ENCODE peak calls at places on chromosomes 2 and 18, in four cellular contexts. E is SK-N-MC; P is effector memory CD4-positive, alpha-beta T cell; O is right cardiac atrium. S is an unnamed sample.

GRCh38 chr18:13287372-13287771 is 68.8 kb downstream of the LDLRAD4 start:
- DNase-seq in E (no peak), O (peak; percentile 26), P (no peak), S (no peak)

GRCh38 chr2:96907405-96908041 is 37.6 kb upstream of the SEMA4C start:
- DNase-seq in P (no peak), E (no peak), O (peak; percentile 93), S (peak; percentile 63)

GRCh38 chr2:37896319-37896718 is 28.8 kb upstream of the RMDN2 start:
- DNase-seq in P (no peak), O (no peak), E (no peak), S (no peak)

GRCh38 chr18:75170916-75171315 is 38.0 kb downstream of the PTGR3 start:
- DNase-seq in E (no peak), O (no peak), P (no peak), S (no peak)

GRCh38 chr18:47797126-47797525 is 133.3 kb downstream of the SMAD2 start:
- DNase-seq in O (no peak), E (no peak), P (no peak), S (no peak)

GRCh38 chr2:105802587-105802986 is 57.9 kb downstream of the NCK2 start:
- DNase-seq in O (no peak), P (peak; percentile 57), E (no peak), S (no peak)

GRCh38 chr18:22471546-22472131 is 53.9 kb upstream of the CTAGE1 start:
- DNase-seq in O (peak; percentile 84), P (no peak), E (no peak), S (peak; percentile 54)

GRCh38 chr2:236659758-236660150 is 90.1 kb downstream of the ACKR3 start:
- DNase-seq in E (no peak), P (no peak), O (no peak), S (no peak)

GRCh38 chr2:102442967-102443828 is 20.2 kb downstream of the IL18RAP start:
- DNase-seq in O (no peak), P (peak; percentile 3), E (no peak), S (no peak)

GRCh38 chr2:129087133-129087813 is 768.6 kb upstream of the HS6ST1 start:
- DNase-seq in E (no peak), P (no peak), O (no peak), S (no peak)

GRCh38 chr2:37775908-37776250 is 104.4 kb upstream of the CDC42EP3 start:
- DNase-seq in P (no peak), O (no peak), E (no peak), S (no peak)

GRCh38 chr2:111662039-111662740 is 221.8 kb downstream of the ANAPC1 start:
- DNase-seq in P (no peak), O (no peak), E (no peak), S (no peak)

GRCh38 chr2:234949762-234950434 is 1.9 kb upstream of the SH3BP4 start:
- DNase-seq in O (no peak), P (no peak), E (no peak), S (no peak)

GRCh38 chr18:56322403-56322802 is 316.0 kb downstream of the TXNL1 start:
- DNase-seq in O (peak; percentile 47), E (no peak), P (no peak), S (no peak)

GRCh38 chr18:3998698-3999333 is 456.3 kb downstream of the DLGAP1 start:
- DNase-seq in P (no peak), O (no peak), E (no peak), S (no peak)

GRCh38 chr2:227267406-227268115 is 57.5 kb upstream of the MFF start:
- DNase-seq in P (no peak), E (no peak), O (no peak), S (no peak)

GRCh38 chr18:29077344-29077743 is 900.4 kb upstream of the CDH2 start:
- DNase-seq in P (no peak), O (no peak), E (no peak), S (no peak)

GRCh38 chr18:45730832-45731545 is 7.0 kb downstream of the SLC14A1 start:
- DNase-seq in O (no peak), E (no peak), P (no peak), S (no peak)

GRCh38 chr2:1891147-1891546 is 146.8 kb upstream of the PXDN start:
- DNase-seq in P (no peak), E (no peak), O (no peak), S (no peak)

GRCh38 chr2:239539083-239539775 is 138.4 kb upstream of the HDAC4 start:
- DNase-seq in P (no peak), E (no peak), O (no peak), S (no peak)

GRCh38 chr18:28062446-28062845 is 114.5 kb downstream of the CDH2 start:
- DNase-seq in O (no peak), E (no peak), P (no peak), S (no peak)

GRCh38 chr18:63247506-63248394 is 71.8 kb downstream of the BCL2 start:
- DNase-seq in O (no peak), P (no peak), E (no peak), S (no peak)
- H3K27ac ChIP-seq in O (no peak overlapping the region), P (no peak overlapping the region), E (no peak overlapping the region), S (no peak overlapping the region)

DNA sequence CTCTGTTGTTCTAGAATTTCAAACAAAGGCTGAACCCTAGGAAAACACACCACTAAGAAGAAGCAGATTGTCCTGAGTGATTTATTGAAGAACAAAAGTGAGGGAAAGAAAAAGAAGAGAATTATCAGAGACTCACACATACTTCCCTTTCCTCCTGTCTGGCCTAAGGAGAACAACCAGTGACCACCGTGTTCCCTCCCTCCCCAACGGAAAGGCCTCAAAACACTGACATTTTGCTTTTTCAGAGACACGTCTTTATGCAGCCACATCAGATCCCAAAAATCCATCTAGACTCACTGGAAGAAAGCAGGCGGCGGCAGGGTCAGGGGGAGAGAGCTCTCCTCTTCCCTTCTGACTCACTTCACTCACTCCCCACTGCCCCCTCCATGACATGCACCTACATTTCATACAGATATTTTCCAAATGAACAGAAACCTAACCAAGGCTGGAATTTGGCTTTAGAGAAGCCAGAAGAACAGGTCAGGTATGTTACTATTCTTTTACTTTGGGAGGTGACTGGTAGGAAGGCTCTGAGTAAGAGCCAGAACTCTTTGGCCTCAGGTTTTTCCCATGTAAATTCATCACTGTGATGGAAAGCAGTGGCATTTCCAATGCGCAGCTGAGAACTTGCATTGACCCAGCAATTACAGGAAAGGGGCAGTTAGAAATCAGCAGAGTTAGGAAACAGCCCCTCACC is 169.9 kb downstream of the BCL11A start:
- DNase-seq in E (no peak), O (no peak), P (no peak), S (no peak)
- H3K27ac ChIP-seq in E (no peak overlapping the region), O (no peak overlapping the region), P (no peak overlapping the region), S (no peak overlapping the region)

GRCh38 chr2:189164732-189165131 is 14.8 kb downstream of the COL5A2 start:
- DNase-seq in E (no peak), O (no peak), P (no peak), S (no peak)
- H3K27ac ChIP-seq in E (peak overlapping the region; percentile 75), O (no peak overlapping the region), P (no peak overlapping the region), S (no peak overlapping the region)

GRCh38 chr2:54570925-54571694 is 115.0 kb downstream of the SPTBN1 start:
- DNase-seq in O (no peak), P (peak; percentile 60), E (no peak), S (no peak)
- H3K27ac ChIP-seq in O (peak overlapping the region; percentile 9), P (peak overlapping the region; percentile 95), E (peak overlapping the region; percentile 79), S (peak overlapping the region; percentile 5)

DNA sequence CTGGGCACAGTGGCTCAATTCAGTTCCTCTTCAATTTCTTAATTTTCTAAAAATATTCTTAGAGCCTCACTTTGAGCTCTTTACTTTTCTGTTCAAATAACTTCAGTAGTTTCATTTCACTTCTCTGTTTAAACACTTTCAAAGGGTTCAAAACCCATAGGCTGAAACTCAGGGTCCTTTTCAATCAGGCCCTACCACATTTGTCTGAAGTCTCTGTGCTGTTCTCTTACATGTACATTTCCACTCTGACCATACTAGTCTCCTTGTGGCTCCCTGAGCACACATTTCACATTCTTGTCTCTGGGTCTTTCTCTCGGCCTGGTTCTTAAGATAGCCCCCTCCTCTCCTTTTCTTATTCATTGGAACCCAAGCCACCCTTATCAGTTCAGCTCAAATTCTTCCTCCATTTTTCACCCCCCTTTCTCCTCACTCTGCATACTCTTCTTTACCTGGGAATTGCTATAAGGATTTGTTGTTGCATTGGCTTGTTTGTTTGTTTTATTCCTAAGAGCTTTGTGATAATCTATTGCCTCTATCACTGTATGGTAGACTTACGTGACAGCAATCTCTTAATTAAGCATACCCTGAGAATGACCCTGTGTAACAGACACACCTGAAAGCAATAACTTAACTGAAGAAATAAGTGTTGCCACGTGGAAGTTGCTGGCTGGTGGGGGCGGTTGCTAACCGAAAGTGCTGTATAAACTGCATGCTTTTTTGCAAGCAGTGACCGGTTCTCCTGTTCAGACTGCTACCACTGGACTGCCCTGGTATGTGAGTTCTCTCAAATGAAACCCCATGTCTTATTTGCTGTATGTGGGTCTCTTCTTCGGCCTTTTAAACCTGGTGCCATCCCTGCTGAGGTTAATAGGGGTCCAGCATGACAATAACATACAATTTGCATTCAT is 27.7 kb upstream of the ACADL start:
- DNase-seq in E (no peak), P (no peak), O (no peak), S (no peak)
- H3K27ac ChIP-seq in E (no peak overlapping the region), P (no peak overlapping the region), O (no peak overlapping the region), S (no peak overlapping the region)

DNA sequence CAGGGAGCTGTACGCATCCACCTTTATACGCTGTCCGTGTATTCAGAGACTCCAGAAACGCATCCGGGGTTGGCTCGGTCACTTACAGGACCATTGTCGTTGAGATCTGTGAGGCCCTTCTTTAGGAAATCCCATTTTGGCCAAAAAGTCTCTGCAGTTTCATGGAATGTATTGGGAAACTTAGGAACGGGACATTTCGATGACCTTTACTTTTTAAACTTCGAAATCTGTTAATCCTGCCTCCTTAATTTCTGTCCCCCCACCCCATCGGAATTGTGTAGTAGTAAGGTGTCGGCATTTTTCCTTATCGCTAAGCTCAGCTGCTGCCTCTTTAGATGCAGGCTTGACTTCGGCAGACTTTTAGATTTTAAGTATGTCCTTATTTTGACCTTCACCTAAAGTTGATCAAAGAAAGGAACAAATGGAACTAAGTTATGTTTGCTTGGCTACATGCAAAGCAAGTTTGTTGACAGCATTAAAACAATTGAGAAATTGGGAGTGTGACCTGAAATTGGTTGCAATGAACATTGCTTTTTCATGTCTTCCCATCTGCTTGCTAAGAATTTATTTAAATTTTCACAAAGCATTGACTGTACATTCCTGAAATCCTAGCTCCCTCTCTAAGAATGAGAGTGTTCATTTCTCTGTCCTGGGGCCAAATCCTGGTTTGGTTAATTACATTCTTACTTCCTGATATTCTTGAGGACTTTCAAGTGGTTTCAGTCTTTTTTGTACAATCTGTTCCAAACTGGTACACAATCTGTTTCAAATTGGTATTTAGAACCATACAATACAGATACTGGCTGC is 886 bp upstream of the RAPH1 start:
- DNase-seq in E (peak; percentile 79), P (no peak), O (no peak), S (no peak)
- H3K27ac ChIP-seq in E (peak overlapping the region; percentile 26), P (no peak overlapping the region), O (peak overlapping the region; percentile 83), S (peak overlapping the region; percentile 61)

GRCh38 chr2:150136901-150137300 is 350.6 kb downstream of the RND3 start:
- DNase-seq in P (no peak), E (no peak), O (no peak), S (no peak)

GRCh38 chr2:150135223-150135883 is 352.1 kb downstream of the RND3 start:
- DNase-seq in E (no peak), O (no peak), P (no peak), S (peak; percentile 77)

GRCh38 chr2:150136407-150136806 is 351.1 kb downstream of the RND3 start:
- DNase-seq in P (no peak), E (no peak), O (no peak), S (no peak)

GRCh38 chr2:150134223-150134858 is 353.1 kb downstream of the RND3 start:
- DNase-seq in P (no peak), O (no peak), E (no peak), S (no peak)

GRCh38 chr2:150133623-150134022 is 353.8 kb downstream of the RND3 start:
- DNase-seq in P (no peak), E (no peak), O (no peak), S (no peak)
- H3K27ac ChIP-seq in P (no peak overlapping the region), E (no peak overlapping the region), O (no peak overlapping the region), S (no peak overlapping the region)